ENCODE peak calls at places on chromosomes 13 and 19, in nine cellular contexts. P is fibroblast of villous mesenchyme, D is epithelial cell of esophagus, H is heart right ventricle, X is dorsolateral prefrontal cortex, O is endothelial cell of umbilical vein, N is Peyer's patch, B is psoas muscle, F is thoracic aorta. K is an unnamed sample.
A peak's percentile ranks its signal among the peaks of the same experiment; 100 is the strongest.

GRCh38 chr13:105665284-105665683 is 870.2 kb downstream of the EFNB2 start:
- DNase-seq in O (no peak), F (no peak), X (no peak), D (peak; percentile 79), H (no peak), P (no peak), N (no peak), B (no peak), K (peak; percentile 80)

GRCh38 chr13:52949744-52950143 is 78.9 kb upstream of the OLFM4 start:
- DNase-seq in H (peak; percentile 21), O (no peak), B (no peak), F (no peak), D (no peak), P (no peak), N (no peak), X (peak; percentile 65), K (no peak)

GRCh38 chr13:109251958-109252357 is 534.4 kb downstream of the IRS2 start:
- DNase-seq in P (no peak), O (peak; percentile 47), X (no peak), F (no peak), D (no peak), N (no peak), B (no peak), H (no peak), K (no peak)

GRCh38 chr13:112145221-112146072 is 78.5 kb downstream of the SOX1 start:
- DNase-seq in X (no peak), P (no peak), F (no peak), O (no peak), N (no peak), D (no peak), B (no peak), H (no peak), K (no peak)

GRCh38 chr13:36850790-36851438 is 31.9 kb downstream of the RFXAP start:
- DNase-seq in P (no peak), H (no peak), B (no peak), N (no peak), D (peak; percentile 9), F (no peak), O (peak; percentile 37), X (no peak), K (no peak)

GRCh38 chr19:13094771-13095392 is 7.8 kb downstream of the LYL1 start:
- DNase-seq in F (no peak), H (no peak), X (no peak), O (peak; percentile 22), P (no peak), N (peak; percentile 79), B (no peak), D (no peak), K (no peak)

GRCh38 chr19:6963937-6964336 is 57.3 kb downstream of the MBD3L2B start:
- DNase-seq in X (no peak), P (no peak), H (no peak), F (no peak), O (no peak), D (no peak), B (no peak), N (peak; percentile 25), K (no peak)

GRCh38 chr19:17220207-17220758 is 5.1 kb downstream of the USE1 start:
- DNase-seq in H (no peak), X (no peak), F (no peak), N (no peak), D (peak; percentile 73), O (peak; percentile 35), B (peak; percentile 49), P (peak; percentile 66), K (no peak)

GRCh38 chr13:113005076-113005865 is 36.3 kb downstream of the MCF2L start:
- DNase-seq in H (no peak), D (no peak), P (no peak), X (no peak), B (no peak), O (no peak), N (no peak), F (no peak), K (no peak)

GRCh38 chr13:24053505-24054251 is 106.8 kb upstream of the SPATA13 start:
- DNase-seq in O (peak; percentile 72), F (no peak), H (no peak), P (peak; percentile 67), D (peak; percentile 80), B (no peak), N (peak; percentile 44), X (peak; percentile 73), K (peak; percentile 21)

GRCh38 chr13:111554539-111555267 is 234.3 kb downstream of the TEX29 start:
- DNase-seq in X (no peak), N (no peak), F (no peak), O (no peak), H (no peak), B (no peak), D (no peak), P (no peak), K (no peak)

GRCh38 chr13:42047561-42048322 is 706 bp upstream of the DGKH start:
- DNase-seq in P (peak; percentile 78), O (peak; percentile 63), F (no peak), D (peak; percentile 82), B (peak; percentile 32), X (peak; percentile 54), H (peak; percentile 48), N (no peak), K (no peak)

GRCh38 chr13:113771709-113772331 is 12.8 kb downstream of the TMEM255B start:
- DNase-seq in D (peak; percentile 52), N (no peak), P (no peak), H (no peak), B (no peak), F (no peak), O (peak; percentile 92), X (no peak), K (no peak)

GRCh38 chr13:100751826-100752225 is 77.2 kb upstream of the TMTC4 start:
- DNase-seq in X (peak; percentile 55), B (no peak), N (no peak), D (no peak), F (no peak), H (no peak), P (no peak), O (no peak), K (no peak)

GRCh38 chr19:44718441-44719261 is 19.7 kb downstream of the CEACAM16 start:
- DNase-seq in P (peak; percentile 78), B (peak; percentile 70), O (peak; percentile 98), X (no peak), N (no peak), D (no peak), H (peak; percentile 75), F (peak; percentile 36), K (no peak)

GRCh38 chr13:39159393-39159792 is 121.1 kb downstream of the NHLRC3 start:
- DNase-seq in P (no peak), B (no peak), F (no peak), D (peak; percentile 20), O (peak; percentile 26), H (no peak), X (no peak), N (no peak), K (no peak)
- TF ChIP-seq CTCF in P (no peak), B (no peak), F (no peak), D (no peak), O (no peak), H (no peak), X (no peak), N (no peak), K (no peak)

GRCh38 chr19:42419309-42419708 is 7.9 kb downstream of the LIPE start:
- DNase-seq in D (no peak), N (no peak), X (no peak), P (no peak), F (no peak), H (peak; percentile 68), B (no peak), O (no peak), K (no peak)
- H3K4me3 ChIP-seq in D (no peak overlapping the region), N (no peak overlapping the region), X (no peak overlapping the region), P (no peak overlapping the region), F (no peak overlapping the region), H (no peak overlapping the region), B (no peak overlapping the region), O (no peak overlapping the region), K (no peak overlapping the region)

GRCh38 chr13:77143325-77143907 is 116.5 kb upstream of the FBXL3 start:
- DNase-seq in D (peak; percentile 93), N (no peak), F (no peak), H (no peak), P (peak; percentile 50), O (no peak), X (no peak), B (no peak), K (peak; percentile 10)
- TF ChIP-seq CTCF in D (no peak), N (no peak), F (no peak), H (no peak), P (no peak), O (no peak), X (no peak), B (no peak), K (no peak)

DNA sequence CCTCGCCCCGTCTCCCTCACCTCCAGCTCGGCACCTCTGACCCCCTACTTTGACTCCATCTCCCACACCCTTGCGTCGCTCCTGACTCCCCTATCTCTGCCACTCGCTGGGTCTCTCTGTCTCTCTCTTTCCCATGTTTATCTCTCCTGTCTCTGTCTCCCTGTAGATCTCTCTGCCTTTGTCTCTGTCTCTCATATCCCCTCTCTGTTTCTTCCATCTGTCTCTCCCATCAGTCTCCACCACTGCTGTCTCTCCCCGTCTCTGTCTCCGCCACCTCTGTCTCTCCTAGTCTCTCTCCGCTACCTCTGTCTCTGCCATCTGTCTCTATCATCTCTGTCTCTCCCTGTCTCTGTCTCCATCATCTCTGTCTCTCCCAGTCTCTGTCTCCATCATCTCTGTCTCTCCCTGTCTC is 12.4 kb upstream of the BBC3 start:
- DNase-seq in O (peak; percentile 37), F (no peak), H (no peak), B (no peak), N (no peak), P (no peak), X (no peak), D (no peak), K (no peak)
- H3K4me3 ChIP-seq in O (no peak overlapping the region), F (peak overlapping the region; percentile 75), H (peak overlapping the region; percentile 33), B (peak overlapping the region; percentile 52), N (peak overlapping the region; percentile 18), P (peak overlapping the region; percentile 63), X (peak overlapping the region; percentile 61), D (peak overlapping the region; percentile 45), K (peak overlapping the region; percentile 19)

K was measured in kidney epithelial cell.